ENCODE peak calls at places on chromosome 5, in seven cellular contexts. S is non-pigmented ciliary epithelial cell, Z is endothelial cell of umbilical vein, H is nephron progenitor cell, D is omental fat pad, M is skeletal muscle cell, B is kidney tubule cell. F is an unnamed sample.

GRCh38 chr5:1565737-1566734 is 42.3 kb upstream of the LPCAT1 start:
- DNase-seq in S (no peak), Z (no peak), H (no peak), D (no peak), M (no peak), B (no peak), F (no peak)

GRCh38 chr5:91190333-91190680 is 192.8 kb downstream of the ARRDC3 start:
- DNase-seq in S (no peak), Z (no peak), H (no peak), D (no peak), M (no peak), B (no peak), F (no peak)

GRCh38 chr5:123670981-123671557 is 159.1 kb downstream of the CSNK1G3 start:
- DNase-seq in S (no peak), Z (peak; percentile 68), H (peak; percentile 68), D (peak; percentile 32), M (no peak), B (peak; percentile 56), F (peak; percentile 47)

GRCh38 chr5:150422075-150422474 is 9.4 kb upstream of the CD74 start:
- DNase-seq in S (no peak), Z (no peak), H (no peak), D (no peak), M (no peak), B (no peak), F (peak; percentile 7)

GRCh38 chr5:102583663-102584062 is 84.9 kb upstream of the SLCO6A1 start:
- DNase-seq in S (no peak), Z (peak; percentile 43), H (no peak), D (no peak), M (no peak), B (peak; percentile 33), F (no peak)

GRCh38 chr5:26543987-26544386 is 494.4 kb downstream of the CDH9 start:
- DNase-seq in S (no peak), Z (no peak), H (no peak), D (no peak), M (no peak), B (no peak), F (no peak)

GRCh38 chr5:83253731-83254130 is 176.4 kb downstream of the XRCC4 start:
- DNase-seq in S (no peak), Z (no peak), H (no peak), D (no peak), M (no peak), B (peak; percentile 11), F (no peak)

GRCh38 chr5:71899865-71900342 is 180.8 kb downstream of the CARTPT start:
- DNase-seq in S (no peak), Z (no peak), H (no peak), D (no peak), M (no peak), B (peak; percentile 75), F (no peak)

GRCh38 chr5:151475378-151475777 is 28.0 kb downstream of the SLC36A1 start:
- DNase-seq in S (no peak), Z (no peak), H (no peak), D (no peak), M (no peak), B (no peak), F (no peak)

GRCh38 chr5:14465086-14465485 is 116.5 kb upstream of the OTULINL start:
- DNase-seq in S (no peak), Z (no peak), H (no peak), D (no peak), M (peak; percentile 70), B (no peak), F (no peak)

GRCh38 chr5:37198842-37199241 is 50.3 kb downstream of the CPLANE1 start:
- DNase-seq in S (no peak), Z (no peak), H (no peak), D (no peak), M (peak; percentile 21), B (no peak), F (no peak)

GRCh38 chr5:108749130-108749861 is 1.6 kb downstream of the FER start:
- DNase-seq in S (no peak), Z (peak; percentile 27), H (peak; percentile 86), D (no peak), M (peak; percentile 25), B (peak; percentile 39), F (peak; percentile 74)

GRCh38 chr5:61991861-61992260 is 314.1 kb upstream of the KIF2A start:
- DNase-seq in S (no peak), Z (no peak), H (no peak), D (no peak), M (no peak), B (peak; percentile 54), F (no peak)

GRCh38 chr5:28862137-28862859 is 1823.9 kb upstream of the CDH9 start:
- DNase-seq in S (no peak), Z (no peak), H (no peak), D (no peak), M (no peak), B (no peak), F (no peak)